ENCODE peak calls at places on chromosomes 13 and 19, in five cellular contexts. O, C, A, W and Q are unnamed samples.

GRCh38 chr13:49407936-49408335 is 35.9 kb downstream of the CAB39L start:
- DNase-seq in O (no peak), C (no peak), A (no peak), W (no peak), Q (no peak)

GRCh38 chr19:7541481-7541824 is 5.9 kb downstream of the PNPLA6 start:
- DNase-seq in O (no peak), C (no peak), A (no peak), W (no peak), Q (no peak)

GRCh38 chr19:854549-854948 is 2.4 kb downstream of the ELANE start:
- DNase-seq in O (no peak), C (no peak), A (no peak), W (no peak), Q (no peak)

GRCh38 chr19:42246143-42246868 is 3.9 kb upstream of the GSK3A start:
- DNase-seq in O (peak; percentile 82), C (no peak), A (no peak), W (peak; percentile 39), Q (no peak)

GRCh38 chr13:114124921-114125320 is 7.5 kb downstream of the RASA3 start:
- DNase-seq in O (peak; percentile 28), C (no peak), A (no peak), W (peak; percentile 90), Q (no peak)

GRCh38 chr13:31896427-31896826 is 135.1 kb upstream of the FRY start:
- DNase-seq in O (peak; percentile 55), C (no peak), A (peak; percentile 64), W (no peak), Q (peak; percentile 3)

GRCh38 chr13:52158629-52159158 is 703 bp downstream of the NEK3 start:
- DNase-seq in O (peak; percentile 37), C (no peak), A (peak; percentile 48), W (no peak), Q (no peak)

GRCh38 chr13:59492030-59492636 is 671.6 kb downstream of the DIAPH3 start:
- DNase-seq in O (no peak), C (no peak), A (no peak), W (no peak), Q (no peak)

GRCh38 chr19:12126707-12127106 is 13.4 kb downstream of the ZNF20 start:
- DNase-seq in O (peak; percentile 6), C (no peak), A (peak; percentile 68), W (peak; percentile 39), Q (no peak)

GRCh38 chr19:13693933-13694332 is 70.4 kb upstream of the MRI1 start:
- DNase-seq in O (no peak), C (no peak), A (no peak), W (no peak), Q (no peak)

GRCh38 chr13:30396434-30397075 is 25.7 kb upstream of the UBE2L5 start:
- DNase-seq in O (no peak), C (no peak), A (no peak), W (no peak), Q (no peak)

GRCh38 chr13:29993716-29994488 is 143.5 kb upstream of the UBL3 start:
- DNase-seq in O (peak; percentile 4), C (no peak), A (no peak), W (no peak), Q (no peak)

GRCh38 chr13:40562975-40563349 is 103.5 kb downstream of the FOXO1 start:
- DNase-seq in O (no peak), C (no peak), A (no peak), W (peak; percentile 27), Q (no peak)

GRCh38 chr19:44741841-44742352 is 6.6 kb upstream of the BCL3 start:
- DNase-seq in O (peak; percentile 100), C (no peak), A (peak; percentile 99), W (peak; percentile 39), Q (no peak)

GRCh38 chr13:103277099-103277498 is 210.9 kb upstream of the SLC10A2 start:
- DNase-seq in O (no peak), C (no peak), A (no peak), W (no peak), Q (no peak)

GRCh38 chr13:89982406-89983085 is 1364.9 kb upstream of the MIR17HG start:
- DNase-seq in O (peak; percentile 78), C (no peak), A (peak; percentile 43), W (no peak), Q (no peak)

GRCh38 chr13:80463673-80464352 is 122.9 kb upstream of the SPRY2 start:
- DNase-seq in O (peak; percentile 81), C (no peak), A (no peak), W (no peak), Q (no peak)

GRCh38 chr13:29887030-29887557 is 36.7 kb upstream of the UBL3 start:
- DNase-seq in O (no peak), C (no peak), A (no peak), W (peak; percentile 34), Q (no peak)

GRCh38 chr19:10207026-10207425 is 12.3 kb upstream of the DNMT1 start:
- DNase-seq in O (no peak), C (no peak), A (no peak), W (no peak), Q (no peak)

GRCh38 chr13:39767791-39768564 is 112.5 kb downstream of the COG6 start:
- DNase-seq in O (peak; percentile 41), C (no peak), A (no peak), W (no peak), Q (no peak)

GRCh38 chr13:80618777-80619176 is 277.9 kb upstream of the SPRY2 start:
- DNase-seq in O (no peak), C (no peak), A (no peak), W (no peak), Q (no peak)

GRCh38 chr13:40193290-40194203 is 472.9 kb downstream of the FOXO1 start:
- DNase-seq in O (no peak), C (no peak), A (no peak), W (no peak), Q (no peak)

GRCh38 chr13:20311022-20311421 is 78.9 kb upstream of the GJB6 start:
- DNase-seq in O (no peak), C (no peak), A (no peak), W (no peak), Q (no peak)

GRCh38 chr13:102405499-102406079 is 3.7 kb upstream of the FGF14 start:
- DNase-seq in O (peak; percentile 34), C (no peak), A (peak; percentile 55), W (peak; percentile 25), Q (no peak)

GRCh38 chr19:29275266-29275665 is 62.3 kb upstream of the UQCRFS1 start:
- DNase-seq in O (no peak), C (no peak), A (no peak), W (no peak), Q (no peak)

GRCh38 chr13:42967660-42968059 is 24.4 kb downstream of the EPSTI1 start:
- DNase-seq in O (peak; percentile 54), C (no peak), A (no peak), W (no peak), Q (no peak)

GRCh38 chr19:45507864-45508680 is 793 bp downstream of the VASP start:
- DNase-seq in O (peak; percentile 35), C (no peak), A (peak; percentile 65), W (peak; percentile 78), Q (no peak)

GRCh38 chr19:40523322-40524047 is 53.2 kb upstream of the SHKBP1 start:
- DNase-seq in O (peak; percentile 79), C (no peak), A (peak; percentile 93), W (peak; percentile 81), Q (peak; percentile 44)